ENCODE peak calls at places on chromosomes 6 and 20, in six cellular contexts. One of them, this sample, is unnamed.
A peak's percentile ranks its signal among the peaks of the same experiment; 100 is the strongest.

GRCh38 chr6:156731436-156731835 is 45.7 kb upstream of the ARID1B start:
- DNase-seq in A549: no peak
- DNase-seq in fibroblast of lung: peak; percentile 74
- DNase-seq in body of pancreas: no peak
- DNase-seq in esophagus squamous epithelium: no peak
- DNase-seq in transverse colon: no peak
- DNase-seq in this sample: no peak

GRCh38 chr20:2125474-2126112 is 24.0 kb downstream of the STK35 start:
- DNase-seq in A549: no peak
- DNase-seq in fibroblast of lung: no peak
- DNase-seq in body of pancreas: no peak
- DNase-seq in esophagus squamous epithelium: no peak
- DNase-seq in transverse colon: no peak
- DNase-seq in this sample: no peak

GRCh38 chr6:157305676-157306653 is 17.4 kb downstream of the TMEM242 start:
- DNase-seq in A549: no peak
- DNase-seq in fibroblast of lung: no peak
- DNase-seq in body of pancreas: no peak
- DNase-seq in esophagus squamous epithelium: no peak
- DNase-seq in transverse colon: no peak
- DNase-seq in this sample: no peak

GRCh38 chr20:53571555-53572286 is 21.9 kb downstream of the ZNF217 start:
- DNase-seq in A549: no peak
- DNase-seq in fibroblast of lung: no peak
- DNase-seq in body of pancreas: no peak
- DNase-seq in esophagus squamous epithelium: no peak
- DNase-seq in transverse colon: no peak
- DNase-seq in this sample: no peak

GRCh38 chr6:38193486-38194281 is 374.2 kb downstream of the ZFAND3 start:
- DNase-seq in A549: no peak
- DNase-seq in fibroblast of lung: no peak
- DNase-seq in body of pancreas: no peak
- DNase-seq in esophagus squamous epithelium: no peak
- DNase-seq in transverse colon: no peak
- DNase-seq in this sample: no peak

GRCh38 chr6:116397960-116398359 is 27.2 kb downstream of the DSE start:
- DNase-seq in A549: no peak
- DNase-seq in fibroblast of lung: peak; percentile 47
- DNase-seq in body of pancreas: no peak
- DNase-seq in esophagus squamous epithelium: no peak
- DNase-seq in transverse colon: no peak
- DNase-seq in this sample: no peak

GRCh38 chr6:7532821-7533220 is 8.7 kb upstream of the DSP start:
- DNase-seq in A549: no peak
- DNase-seq in fibroblast of lung: no peak
- DNase-seq in body of pancreas: no peak
- DNase-seq in esophagus squamous epithelium: no peak
- DNase-seq in transverse colon: peak; percentile 23
- DNase-seq in this sample: no peak

GRCh38 chr6:166834049-166834448 is 122.3 kb downstream of the RNASET2 start:
- DNase-seq in A549: no peak
- DNase-seq in fibroblast of lung: no peak
- DNase-seq in body of pancreas: no peak
- DNase-seq in esophagus squamous epithelium: no peak
- DNase-seq in transverse colon: no peak
- DNase-seq in this sample: no peak

GRCh38 chr6:86629123-86629522 is 308.2 kb upstream of the HTR1E start:
- DNase-seq in A549: no peak
- DNase-seq in fibroblast of lung: no peak
- DNase-seq in body of pancreas: no peak
- DNase-seq in esophagus squamous epithelium: no peak
- DNase-seq in transverse colon: no peak
- DNase-seq in this sample: no peak
- H3K9me3 ChIP-seq in A549: no peaks in the 10 kb centered on the region
- H3K9me3 ChIP-seq in fibroblast of lung: no peaks in the 10 kb centered on the region
- H3K9me3 ChIP-seq in body of pancreas: no peaks in the 10 kb centered on the region
- H3K9me3 ChIP-seq in esophagus squamous epithelium: peaks cover 5% of the 10 kb centered on the region
- H3K9me3 ChIP-seq in transverse colon: peaks cover under 1% of the 10 kb centered on the region
- H3K9me3 ChIP-seq in this sample: no peaks in the 10 kb centered on the region

DNA sequence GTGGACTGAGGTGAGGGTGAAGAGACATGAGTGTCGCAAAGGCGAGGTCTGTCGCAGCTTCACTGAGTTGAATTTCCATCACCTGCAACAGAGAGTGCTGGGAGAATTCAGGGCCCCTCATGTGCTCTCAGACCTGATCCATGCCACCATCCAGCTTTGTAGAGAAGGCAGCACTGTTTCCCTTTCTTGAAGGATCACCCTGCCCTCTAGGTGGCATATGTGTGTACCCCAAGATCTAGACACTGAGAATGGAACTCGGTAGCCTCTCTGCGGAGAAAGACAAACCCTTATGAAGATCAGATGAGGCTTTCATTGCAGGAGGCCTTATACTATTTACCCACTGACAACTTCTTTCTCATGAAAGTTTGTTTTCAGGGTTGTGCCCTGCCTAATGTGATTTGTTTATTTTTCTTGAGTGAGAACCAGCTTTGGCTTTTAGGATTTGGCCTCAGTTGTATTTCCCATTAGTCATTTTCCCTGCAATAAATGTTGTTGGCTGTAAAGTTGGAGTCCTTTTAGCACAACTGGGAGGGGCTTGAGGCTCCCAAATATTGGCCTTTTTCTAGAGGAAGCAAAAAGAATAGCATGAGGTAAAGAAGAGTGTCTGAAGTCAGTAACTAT is 811.3 kb downstream of the DHX35 start:
- DNase-seq in A549: no peak
- DNase-seq in fibroblast of lung: peak; percentile 25
- DNase-seq in body of pancreas: no peak
- DNase-seq in esophagus squamous epithelium: no peak
- DNase-seq in transverse colon: no peak
- DNase-seq in this sample: no peak
- H3K9me3 ChIP-seq in A549: no peaks in the 10 kb centered on the region
- H3K9me3 ChIP-seq in fibroblast of lung: no peaks in the 10 kb centered on the region
- H3K9me3 ChIP-seq in body of pancreas: no peaks in the 10 kb centered on the region
- H3K9me3 ChIP-seq in esophagus squamous epithelium: no peaks in the 10 kb centered on the region
- H3K9me3 ChIP-seq in transverse colon: peaks cover 3% of the 10 kb centered on the region
- H3K9me3 ChIP-seq in this sample: peaks cover 22% of the 10 kb centered on the region

GRCh38 chr6:109360791-109361190 is 21.5 kb downstream of the CD164 start:
- DNase-seq in A549: no peak
- DNase-seq in fibroblast of lung: no peak
- DNase-seq in body of pancreas: no peak
- DNase-seq in esophagus squamous epithelium: no peak
- DNase-seq in transverse colon: no peak
- DNase-seq in this sample: no peak

GRCh38 chr6:109360281-109360680 is 22.0 kb downstream of the CD164 start:
- DNase-seq in A549: no peak
- DNase-seq in fibroblast of lung: no peak
- DNase-seq in body of pancreas: no peak
- DNase-seq in esophagus squamous epithelium: no peak
- DNase-seq in transverse colon: no peak
- DNase-seq in this sample: no peak

GRCh38 chr6:109356237-109356636 is 26.0 kb downstream of the CD164 start:
- DNase-seq in A549: no peak
- DNase-seq in fibroblast of lung: no peak
- DNase-seq in body of pancreas: no peak
- DNase-seq in esophagus squamous epithelium: no peak
- DNase-seq in transverse colon: no peak
- DNase-seq in this sample: no peak

GRCh38 chr6:109359248-109359647 is 23.0 kb downstream of the CD164 start:
- DNase-seq in A549: no peak
- DNase-seq in fibroblast of lung: no peak
- DNase-seq in body of pancreas: no peak
- DNase-seq in esophagus squamous epithelium: no peak
- DNase-seq in transverse colon: no peak
- DNase-seq in this sample: no peak

DNA sequence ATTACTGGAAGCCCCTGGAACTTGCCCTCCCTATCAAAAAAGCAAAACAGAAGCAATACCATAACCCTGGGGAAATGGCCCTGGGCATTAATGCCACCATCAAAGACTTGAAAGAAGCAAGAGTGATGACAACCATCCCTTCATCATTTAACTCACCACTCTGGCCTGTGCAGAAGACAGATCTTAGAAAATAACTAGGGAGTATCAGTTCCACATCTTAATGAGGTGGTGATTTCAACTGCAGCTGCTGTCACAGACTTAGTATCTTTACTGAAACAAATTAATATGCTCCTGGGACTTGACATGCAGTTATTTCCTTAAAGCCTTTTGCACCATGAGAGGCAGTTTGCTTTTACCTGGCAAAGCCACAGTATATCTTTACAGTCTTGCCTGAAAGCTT is 24.1 kb downstream of the CD164 start:
- DNase-seq in A549: no peak
- DNase-seq in fibroblast of lung: no peak
- DNase-seq in body of pancreas: no peak
- DNase-seq in esophagus squamous epithelium: no peak
- DNase-seq in transverse colon: no peak
- DNase-seq in this sample: no peak
- H3K9me3 ChIP-seq in A549: peaks cover 11% of the 10 kb centered on the region
- H3K9me3 ChIP-seq in fibroblast of lung: no peaks in the 10 kb centered on the region
- H3K9me3 ChIP-seq in body of pancreas: no peaks in the 10 kb centered on the region
- H3K9me3 ChIP-seq in esophagus squamous epithelium: peaks cover 10% of the 10 kb centered on the region
- H3K9me3 ChIP-seq in transverse colon: no peaks in the 10 kb centered on the region
- H3K9me3 ChIP-seq in this sample: no peaks in the 10 kb centered on the region

GRCh38 chr20:49283703-49284625 is 6.1 kb upstream of the ZNFX1 start:
- DNase-seq in A549: no peak
- DNase-seq in fibroblast of lung: no peak
- DNase-seq in body of pancreas: no peak
- DNase-seq in esophagus squamous epithelium: no peak
- DNase-seq in transverse colon: no peak
- DNase-seq in this sample: no peak

GRCh38 chr20:49285813-49286494 is 8.1 kb upstream of the ZNFX1 start:
- DNase-seq in A549: no peak
- DNase-seq in fibroblast of lung: no peak
- DNase-seq in body of pancreas: no peak
- DNase-seq in esophagus squamous epithelium: no peak
- DNase-seq in transverse colon: no peak
- DNase-seq in this sample: no peak

GRCh38 chr20:49285233-49285668 is 7.4 kb upstream of the ZNFX1 start:
- DNase-seq in A549: no peak
- DNase-seq in fibroblast of lung: no peak
- DNase-seq in body of pancreas: no peak
- DNase-seq in esophagus squamous epithelium: no peak
- DNase-seq in transverse colon: no peak
- DNase-seq in this sample: no peak

GRCh38 chr20:49283176-49283702 is 5.4 kb upstream of the ZNFX1 start:
- DNase-seq in A549: no peak
- DNase-seq in fibroblast of lung: no peak
- DNase-seq in body of pancreas: no peak
- DNase-seq in esophagus squamous epithelium: no peak
- DNase-seq in transverse colon: no peak
- DNase-seq in this sample: no peak

DNA sequence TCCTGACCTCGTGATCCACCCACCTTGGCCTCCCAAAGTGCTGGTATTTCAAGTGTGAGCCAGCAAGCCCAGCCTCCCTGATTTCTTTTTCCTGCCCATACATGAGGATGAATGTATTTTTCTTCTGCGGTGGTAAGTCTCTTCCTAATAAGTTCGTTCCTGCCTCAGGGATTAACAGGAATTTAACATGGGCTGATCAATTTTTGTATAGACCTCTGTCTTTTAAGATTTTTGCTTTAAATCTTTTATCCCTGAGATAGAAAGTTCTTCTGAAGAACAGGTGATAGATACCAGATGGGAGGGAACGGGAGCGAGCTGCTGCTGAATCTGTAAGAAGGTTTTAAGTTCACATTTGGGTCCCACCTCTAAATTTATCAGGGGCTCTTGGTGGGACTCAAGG is 7.0 kb upstream of the ZNFX1 start:
- DNase-seq in A549: no peak
- DNase-seq in fibroblast of lung: no peak
- DNase-seq in body of pancreas: no peak
- DNase-seq in esophagus squamous epithelium: no peak
- DNase-seq in transverse colon: no peak
- DNase-seq in this sample: no peak
- H3K9me3 ChIP-seq in A549: peaks cover 9% of the 10 kb centered on the region
- H3K9me3 ChIP-seq in fibroblast of lung: peaks cover 15% of the 10 kb centered on the region
- H3K9me3 ChIP-seq in body of pancreas: no peaks in the 10 kb centered on the region
- H3K9me3 ChIP-seq in esophagus squamous epithelium: peaks cover 79% of the 10 kb centered on the region
- H3K9me3 ChIP-seq in transverse colon: peaks cover 36% of the 10 kb centered on the region
- H3K9me3 ChIP-seq in this sample: no peaks in the 10 kb centered on the region

GRCh38 chr6:138455746-138456392 is 43.4 kb downstream of the NHSL1 start:
- DNase-seq in A549: no peak
- DNase-seq in fibroblast of lung: no peak
- DNase-seq in body of pancreas: no peak
- DNase-seq in esophagus squamous epithelium: no peak
- DNase-seq in transverse colon: no peak
- DNase-seq in this sample: no peak
- H3K9me3 ChIP-seq in A549: no peaks in the 10 kb centered on the region
- H3K9me3 ChIP-seq in fibroblast of lung: no peaks in the 10 kb centered on the region
- H3K9me3 ChIP-seq in body of pancreas: no peaks in the 10 kb centered on the region
- H3K9me3 ChIP-seq in esophagus squamous epithelium: no peaks in the 10 kb centered on the region
- H3K9me3 ChIP-seq in transverse colon: no peaks in the 10 kb centered on the region
- H3K9me3 ChIP-seq in this sample: no peaks in the 10 kb centered on the region

GRCh38 chr6:92893741-92894140 is 525.6 kb downstream of the EPHA7 start:
- DNase-seq in A549: no peak
- DNase-seq in fibroblast of lung: peak; percentile 86
- DNase-seq in body of pancreas: no peak
- DNase-seq in esophagus squamous epithelium: no peak
- DNase-seq in transverse colon: no peak
- DNase-seq in this sample: no peak

GRCh38 chr6:92892626-92893025 is 526.7 kb downstream of the EPHA7 start:
- DNase-seq in A549: no peak
- DNase-seq in fibroblast of lung: peak; percentile 37
- DNase-seq in body of pancreas: no peak
- DNase-seq in esophagus squamous epithelium: no peak
- DNase-seq in transverse colon: no peak
- DNase-seq in this sample: no peak

GRCh38 chr6:92888316-92888715 is 531.0 kb downstream of the EPHA7 start:
- DNase-seq in A549: no peak
- DNase-seq in fibroblast of lung: no peak
- DNase-seq in body of pancreas: no peak
- DNase-seq in esophagus squamous epithelium: no peak
- DNase-seq in transverse colon: no peak
- DNase-seq in this sample: no peak

GRCh38 chr6:92887871-92888270 is 531.5 kb downstream of the EPHA7 start:
- DNase-seq in A549: no peak
- DNase-seq in fibroblast of lung: no peak
- DNase-seq in body of pancreas: no peak
- DNase-seq in esophagus squamous epithelium: no peak
- DNase-seq in transverse colon: no peak
- DNase-seq in this sample: no peak
- H3K9me3 ChIP-seq in A549: no peaks in the 10 kb centered on the region
- H3K9me3 ChIP-seq in fibroblast of lung: no peaks in the 10 kb centered on the region
- H3K9me3 ChIP-seq in body of pancreas: no peaks in the 10 kb centered on the region
- H3K9me3 ChIP-seq in esophagus squamous epithelium: peaks cover 13% of the 10 kb centered on the region
- H3K9me3 ChIP-seq in transverse colon: no peaks in the 10 kb centered on the region
- H3K9me3 ChIP-seq in this sample: peaks cover 6% of the 10 kb centered on the region

DNA sequence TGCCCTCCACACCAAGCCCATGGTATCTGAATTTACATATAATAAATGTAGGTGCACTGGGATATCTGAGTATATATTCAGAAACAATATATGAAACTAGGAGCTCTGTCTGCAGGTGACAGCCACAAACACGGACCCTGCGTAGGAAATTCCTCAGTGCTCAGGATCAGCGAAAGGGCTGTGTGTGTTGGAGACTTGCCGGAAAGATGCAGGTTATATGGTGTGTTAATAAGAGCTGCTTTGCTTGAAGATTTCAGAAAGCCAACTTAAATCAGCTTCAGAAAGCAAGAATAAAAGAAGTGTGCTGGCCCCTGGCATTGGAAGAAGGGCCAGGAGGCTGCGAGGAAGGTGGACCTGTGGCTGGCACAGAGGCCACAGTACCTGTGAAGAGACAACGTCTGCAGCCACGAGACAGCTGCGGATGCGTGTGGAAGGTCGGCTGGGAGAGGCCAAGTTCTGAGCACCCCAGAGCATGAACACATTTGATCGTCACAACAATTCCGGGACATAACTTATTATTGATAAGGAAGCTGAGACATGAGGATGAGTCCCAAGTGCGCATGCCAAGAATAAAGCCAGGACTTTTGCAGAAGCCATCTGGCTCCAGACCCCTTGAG is 183.2 kb downstream of the DLL1 start:
- DNase-seq in A549: no peak
- DNase-seq in fibroblast of lung: no peak
- DNase-seq in body of pancreas: peak; percentile 2
- DNase-seq in esophagus squamous epithelium: no peak
- DNase-seq in transverse colon: no peak
- DNase-seq in this sample: no peak
- H3K9me3 ChIP-seq in A549: no peaks in the 10 kb centered on the region
- H3K9me3 ChIP-seq in fibroblast of lung: no peaks in the 10 kb centered on the region
- H3K9me3 ChIP-seq in body of pancreas: no peaks in the 10 kb centered on the region
- H3K9me3 ChIP-seq in esophagus squamous epithelium: no peaks in the 10 kb centered on the region
- H3K9me3 ChIP-seq in transverse colon: no peaks in the 10 kb centered on the region
- H3K9me3 ChIP-seq in this sample: no peaks in the 10 kb centered on the region